ENCODE peak calls at places on chromosome 11, in seven cellular contexts. One of them, this sample, is unnamed. For H3K27me3 and H3K4me1, the result is how much of the 10 kb centered on the place peaks cover.

GRCh38 chr11:76667271-76667818 is 3.2 kb downstream of the LRRC32 start:
- DNase-seq in neuronal stem cell: no peak
- DNase-seq in spleen: peak
- DNase-seq in pancreas: no peak
- DNase-seq in naive thymus-derived CD4-positive, alpha-beta T cell: no peak
- DNase-seq in psoas muscle: no peak
- DNase-seq in CD4-positive, CD25-positive, alpha-beta regulatory T cell: peak
- DNase-seq in this sample: no peak

GRCh38 chr11:6746626-6747025 is 25.1 kb downstream of the OR2AG2 start:
- DNase-seq in neuronal stem cell: no peak
- DNase-seq in spleen: no peak
- DNase-seq in pancreas: no peak
- DNase-seq in naive thymus-derived CD4-positive, alpha-beta T cell: no peak
- DNase-seq in psoas muscle: no peak
- DNase-seq in CD4-positive, CD25-positive, alpha-beta regulatory T cell: no peak
- DNase-seq in this sample: no peak

GRCh38 chr11:104291646-104292045 is 127.7 kb upstream of the PDGFD start:
- DNase-seq in neuronal stem cell: no peak
- DNase-seq in spleen: no peak
- DNase-seq in pancreas: no peak
- DNase-seq in naive thymus-derived CD4-positive, alpha-beta T cell: no peak
- DNase-seq in psoas muscle: no peak
- DNase-seq in CD4-positive, CD25-positive, alpha-beta regulatory T cell: no peak
- DNase-seq in this sample: no peak

GRCh38 chr11:57874981-57875380 is 113.4 kb downstream of the CTNND1 start:
- DNase-seq in neuronal stem cell: no peak
- DNase-seq in spleen: no peak
- DNase-seq in pancreas: no peak
- DNase-seq in naive thymus-derived CD4-positive, alpha-beta T cell: no peak
- DNase-seq in psoas muscle: no peak
- DNase-seq in CD4-positive, CD25-positive, alpha-beta regulatory T cell: no peak
- DNase-seq in this sample: no peak

GRCh38 chr11:114296190-114296978 is at the start of gene NNMT:
- DNase-seq in neuronal stem cell: no peak
- DNase-seq in spleen: no peak
- DNase-seq in pancreas: peak
- DNase-seq in naive thymus-derived CD4-positive, alpha-beta T cell: no peak
- DNase-seq in psoas muscle: peak
- DNase-seq in CD4-positive, CD25-positive, alpha-beta regulatory T cell: no peak
- DNase-seq in this sample: peak

GRCh38 chr11:2304156-2305139 is 2.6 kb downstream of the TSPAN32 start:
- DNase-seq in neuronal stem cell: no peak
- DNase-seq in spleen: peak
- DNase-seq in pancreas: no peak
- DNase-seq in naive thymus-derived CD4-positive, alpha-beta T cell: no peak
- DNase-seq in psoas muscle: no peak
- DNase-seq in CD4-positive, CD25-positive, alpha-beta regulatory T cell: no peak
- DNase-seq in this sample: no peak

GRCh38 chr11:69650832-69651344 is 9.9 kb downstream of the CCND1 start:
- DNase-seq in neuronal stem cell: no peak
- DNase-seq in spleen: peak
- DNase-seq in pancreas: no peak
- DNase-seq in naive thymus-derived CD4-positive, alpha-beta T cell: no peak
- DNase-seq in psoas muscle: peak
- DNase-seq in CD4-positive, CD25-positive, alpha-beta regulatory T cell: no peak
- DNase-seq in this sample: no peak

GRCh38 chr11:469684-470667 is 19.9 kb downstream of the PTDSS2 start:
- DNase-seq in neuronal stem cell: no peak
- DNase-seq in spleen: peak
- DNase-seq in pancreas: peak
- DNase-seq in naive thymus-derived CD4-positive, alpha-beta T cell: no peak
- DNase-seq in psoas muscle: peak
- DNase-seq in CD4-positive, CD25-positive, alpha-beta regulatory T cell: no peak
- DNase-seq in this sample: no peak

GRCh38 chr11:26579683-26580082 is 7.6 kb upstream of the MUC15 start:
- DNase-seq in neuronal stem cell: no peak
- DNase-seq in spleen: no peak
- DNase-seq in pancreas: no peak
- DNase-seq in naive thymus-derived CD4-positive, alpha-beta T cell: no peak
- DNase-seq in psoas muscle: no peak
- DNase-seq in CD4-positive, CD25-positive, alpha-beta regulatory T cell: no peak
- DNase-seq in this sample: no peak

GRCh38 chr11:134215836-134216235 is 7.9 kb downstream of the NCAPD3 start:
- DNase-seq in neuronal stem cell: no peak
- DNase-seq in spleen: no peak
- DNase-seq in pancreas: no peak
- DNase-seq in naive thymus-derived CD4-positive, alpha-beta T cell: no peak
- DNase-seq in psoas muscle: no peak
- DNase-seq in CD4-positive, CD25-positive, alpha-beta regulatory T cell: no peak
- DNase-seq in this sample: no peak

GRCh38 chr11:58923300-58923788 is 15.9 kb upstream of the GLYATL1 start:
- DNase-seq in neuronal stem cell: no peak
- DNase-seq in spleen: no peak
- DNase-seq in pancreas: no peak
- DNase-seq in naive thymus-derived CD4-positive, alpha-beta T cell: no peak
- DNase-seq in psoas muscle: no peak
- DNase-seq in CD4-positive, CD25-positive, alpha-beta regulatory T cell: peak
- DNase-seq in this sample: no peak

GRCh38 chr11:46977038-46977818 is 40.7 kb downstream of the CSTPP1 start:
- DNase-seq in neuronal stem cell: peak
- DNase-seq in spleen: no peak
- DNase-seq in pancreas: no peak
- DNase-seq in naive thymus-derived CD4-positive, alpha-beta T cell: no peak
- DNase-seq in psoas muscle: no peak
- DNase-seq in CD4-positive, CD25-positive, alpha-beta regulatory T cell: no peak
- DNase-seq in this sample: peak

GRCh38 chr11:101860694-101861371 is 54.0 kb upstream of the CEP126 start:
- DNase-seq in neuronal stem cell: peak
- DNase-seq in spleen: no peak
- DNase-seq in pancreas: peak
- DNase-seq in naive thymus-derived CD4-positive, alpha-beta T cell: peak
- DNase-seq in psoas muscle: no peak
- DNase-seq in CD4-positive, CD25-positive, alpha-beta regulatory T cell: peak
- DNase-seq in this sample: peak

GRCh38 chr11:23727821-23728220 is 769.0 kb upstream of the LUZP2 start:
- DNase-seq in neuronal stem cell: no peak
- DNase-seq in spleen: no peak
- DNase-seq in pancreas: no peak
- DNase-seq in naive thymus-derived CD4-positive, alpha-beta T cell: no peak
- DNase-seq in psoas muscle: no peak
- DNase-seq in CD4-positive, CD25-positive, alpha-beta regulatory T cell: no peak
- DNase-seq in this sample: no peak

GRCh38 chr11:121514401-121514981 is 61.7 kb upstream of the SORL1-AS1 start:
- DNase-seq in neuronal stem cell: no peak
- DNase-seq in spleen: no peak
- DNase-seq in pancreas: no peak
- DNase-seq in naive thymus-derived CD4-positive, alpha-beta T cell: no peak
- DNase-seq in psoas muscle: no peak
- DNase-seq in CD4-positive, CD25-positive, alpha-beta regulatory T cell: peak
- DNase-seq in this sample: no peak

GRCh38 chr11:94815705-94816344 is 47.7 kb downstream of the AMOTL1 start:
- DNase-seq in neuronal stem cell: peak
- DNase-seq in spleen: no peak
- DNase-seq in pancreas: no peak
- DNase-seq in naive thymus-derived CD4-positive, alpha-beta T cell: no peak
- DNase-seq in psoas muscle: no peak
- DNase-seq in CD4-positive, CD25-positive, alpha-beta regulatory T cell: no peak
- DNase-seq in this sample: no peak

GRCh38 chr11:100068116-100068515 is 619.0 kb upstream of the ARHGAP42 start:
- DNase-seq in neuronal stem cell: no peak
- DNase-seq in spleen: no peak
- DNase-seq in pancreas: no peak
- DNase-seq in naive thymus-derived CD4-positive, alpha-beta T cell: no peak
- DNase-seq in psoas muscle: no peak
- DNase-seq in CD4-positive, CD25-positive, alpha-beta regulatory T cell: no peak
- DNase-seq in this sample: no peak

GRCh38 chr11:13928566-13929251 is 33.8 kb upstream of the SPON1 start:
- DNase-seq in neuronal stem cell: no peak
- DNase-seq in spleen: no peak
- DNase-seq in pancreas: peak
- DNase-seq in naive thymus-derived CD4-positive, alpha-beta T cell: no peak
- DNase-seq in psoas muscle: no peak
- DNase-seq in CD4-positive, CD25-positive, alpha-beta regulatory T cell: no peak
- DNase-seq in this sample: no peak

GRCh38 chr11:64876835-64877341 is 1.5 kb downstream of the EHD1 start:
- DNase-seq in neuronal stem cell: no peak
- DNase-seq in spleen: peak
- DNase-seq in pancreas: peak
- DNase-seq in naive thymus-derived CD4-positive, alpha-beta T cell: no peak
- DNase-seq in psoas muscle: peak
- DNase-seq in CD4-positive, CD25-positive, alpha-beta regulatory T cell: no peak
- DNase-seq in this sample: no peak

DNA sequence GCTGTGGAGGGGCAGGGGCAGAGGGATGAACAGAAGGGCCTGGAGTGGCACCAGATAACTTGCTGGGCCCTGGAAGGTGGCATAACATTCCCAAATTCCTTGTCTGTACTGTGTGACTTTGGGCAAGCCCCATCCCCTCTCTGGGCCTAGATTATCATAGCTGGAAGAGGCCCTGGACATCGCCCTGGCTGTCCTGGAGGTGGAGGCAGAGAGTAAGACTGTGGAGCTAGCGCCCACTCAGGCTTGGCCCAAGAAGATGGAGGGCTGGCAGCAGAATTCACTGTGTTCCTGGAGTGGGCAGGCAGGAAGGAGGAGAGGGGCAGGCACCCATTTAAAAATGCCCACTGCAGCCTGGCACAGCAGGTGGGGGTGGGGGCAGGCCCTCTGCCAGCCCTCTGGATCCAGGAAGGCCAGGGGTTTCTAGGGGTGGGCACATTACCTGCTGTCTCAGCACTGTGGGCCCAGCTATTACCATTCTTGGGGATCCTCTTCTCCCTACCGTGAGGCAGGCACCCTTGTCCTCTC is 22.6 kb downstream of the ARHGEF17 start:
- DNase-seq in neuronal stem cell: no peak
- DNase-seq in spleen: no peak
- DNase-seq in pancreas: no peak
- DNase-seq in naive thymus-derived CD4-positive, alpha-beta T cell: no peak
- DNase-seq in psoas muscle: no peak
- DNase-seq in CD4-positive, CD25-positive, alpha-beta regulatory T cell: no peak
- DNase-seq in this sample: no peak
- H3K27ac ChIP-seq in neuronal stem cell: peak
- H3K27ac ChIP-seq in spleen: peak
- H3K27ac ChIP-seq in pancreas: no peak
- H3K27ac ChIP-seq in naive thymus-derived CD4-positive, alpha-beta T cell: no peak
- H3K27ac ChIP-seq in psoas muscle: peak
- H3K27ac ChIP-seq in CD4-positive, CD25-positive, alpha-beta regulatory T cell: no peak
- H3K27ac ChIP-seq in this sample: peak

GRCh38 chr11:120027546-120028180 is 110.2 kb downstream of the TRIM29 start:
- DNase-seq in neuronal stem cell: no peak
- DNase-seq in spleen: no peak
- DNase-seq in pancreas: no peak
- DNase-seq in naive thymus-derived CD4-positive, alpha-beta T cell: no peak
- DNase-seq in psoas muscle: no peak
- DNase-seq in CD4-positive, CD25-positive, alpha-beta regulatory T cell: no peak
- DNase-seq in this sample: no peak
- H3K27me3 ChIP-seq in neuronal stem cell: under half
- H3K27me3 ChIP-seq in spleen: half or more
- H3K27me3 ChIP-seq in pancreas: under half
- H3K27me3 ChIP-seq in naive thymus-derived CD4-positive, alpha-beta T cell: under half
- H3K27me3 ChIP-seq in psoas muscle: under half
- H3K27me3 ChIP-seq in CD4-positive, CD25-positive, alpha-beta regulatory T cell: under half
- H3K27me3 ChIP-seq in this sample: under half

GRCh38 chr11:68116126-68116525 is 5.1 kb downstream of the CHKA start:
- DNase-seq in neuronal stem cell: no peak
- DNase-seq in spleen: no peak
- DNase-seq in pancreas: no peak
- DNase-seq in naive thymus-derived CD4-positive, alpha-beta T cell: no peak
- DNase-seq in psoas muscle: no peak
- DNase-seq in CD4-positive, CD25-positive, alpha-beta regulatory T cell: no peak
- DNase-seq in this sample: no peak
- H3K4me1 ChIP-seq in neuronal stem cell: under half
- H3K4me1 ChIP-seq in spleen: under half
- H3K4me1 ChIP-seq in pancreas: under half
- H3K4me1 ChIP-seq in naive thymus-derived CD4-positive, alpha-beta T cell: under half
- H3K4me1 ChIP-seq in psoas muscle: under half
- H3K4me1 ChIP-seq in CD4-positive, CD25-positive, alpha-beta regulatory T cell: under half
- H3K4me1 ChIP-seq in this sample: under half

GRCh38 chr11:86091566-86091965 is 22.7 kb upstream of the PICALM start:
- DNase-seq in neuronal stem cell: no peak
- DNase-seq in spleen: no peak
- DNase-seq in pancreas: no peak
- DNase-seq in naive thymus-derived CD4-positive, alpha-beta T cell: no peak
- DNase-seq in psoas muscle: no peak
- DNase-seq in CD4-positive, CD25-positive, alpha-beta regulatory T cell: no peak
- DNase-seq in this sample: no peak
- H3K27ac ChIP-seq in neuronal stem cell: no peak
- H3K27ac ChIP-seq in spleen: no peak
- H3K27ac ChIP-seq in pancreas: no peak
- H3K27ac ChIP-seq in naive thymus-derived CD4-positive, alpha-beta T cell: no peak
- H3K27ac ChIP-seq in psoas muscle: no peak
- H3K27ac ChIP-seq in CD4-positive, CD25-positive, alpha-beta regulatory T cell: no peak
- H3K27ac ChIP-seq in this sample: no peak